ENCODE peak calls at places on chromosomes 12 and 14, in seven cellular contexts. E, W, A, M, C, Q and F are unnamed samples.

GRCh38 chr14:55160989-55161388 is 30.4 kb downstream of the DLGAP5 start:
- DNase-seq in E (no peak), Q (no peak), W (no peak), A (no peak), M (no peak), C (peak), F (no peak)

GRCh38 chr12:71719647-71720370 is 33.9 kb downstream of the TMEM19 start:
- DNase-seq in Q (no peak), A (no peak), C (peak), W (no peak), E (no peak), M (no peak), F (no peak)

GRCh38 chr12:89453579-89453978 is 71.0 kb downstream of the GALNT4 start:
- DNase-seq in Q (no peak), C (peak), A (no peak), E (no peak), M (no peak), W (no peak), F (no peak)

GRCh38 chr14:76782885-76783566 is 21.8 kb downstream of the VASH1 start:
- DNase-seq in A (no peak), W (no peak), E (no peak), C (no peak), M (no peak), Q (no peak), F (no peak)

GRCh38 chr14:54974773-54975414 is 52.0 kb downstream of the WDHD1 start:
- DNase-seq in W (no peak), M (no peak), E (no peak), Q (no peak), A (no peak), C (no peak), F (no peak)

GRCh38 chr14:34322940-34323418 is 139.1 kb downstream of the SPTSSA start:
- DNase-seq in C (peak), A (peak), M (peak), W (peak), E (peak), Q (peak), F (peak)

GRCh38 chr14:68924392-68925158 is 54.5 kb downstream of the ACTN1 start:
- DNase-seq in Q (no peak), A (no peak), C (no peak), E (no peak), M (no peak), W (no peak), F (no peak)

GRCh38 chr12:87231818-87232217 is 797.4 kb downstream of the C12orf50 start:
- DNase-seq in W (no peak), E (no peak), A (no peak), M (no peak), Q (no peak), C (peak), F (no peak)

GRCh38 chr12:132866251-132866828 is 21.1 kb downstream of the CHFR start:
- DNase-seq in W (no peak), M (no peak), C (peak), Q (no peak), E (no peak), A (no peak), F (no peak)

GRCh38 chr14:69685217-69685616 is 73.8 kb downstream of the SUSD6 start:
- DNase-seq in M (no peak), A (no peak), E (no peak), Q (no peak), C (peak), W (no peak), F (no peak)

GRCh38 chr12:39692258-39692853 is 72.8 kb upstream of the ABCD2 start:
- DNase-seq in C (peak), Q (no peak), M (no peak), E (no peak), W (no peak), A (no peak), F (no peak)

GRCh38 chr14:27181304-27181703 is 583.5 kb upstream of the NOVA1 start:
- DNase-seq in A (no peak), E (peak), W (no peak), Q (no peak), C (no peak), M (no peak), F (no peak)

GRCh38 chr14:102942069-102942468 is 19.6 kb downstream of the AMN start:
- DNase-seq in A (no peak), W (no peak), M (no peak), Q (no peak), C (no peak), E (no peak), F (no peak)

GRCh38 chr12:19158909-19159308 is 29.4 kb downstream of the PLEKHA5 start:
- DNase-seq in C (no peak), A (no peak), E (no peak), Q (no peak), W (no peak), M (no peak), F (no peak)

GRCh38 chr12:107243316-107243715 is 150.0 kb upstream of the CRY1 start:
- DNase-seq in W (no peak), Q (no peak), A (no peak), E (no peak), C (no peak), M (no peak), F (no peak)

GRCh38 chr12:21788089-21788983 is 13.8 kb upstream of the KCNJ8 start:
- DNase-seq in W (no peak), M (no peak), Q (no peak), E (no peak), A (no peak), C (no peak), F (no peak)

GRCh38 chr12:106345739-106346138 is 11.8 kb upstream of the POLR3B start:
- DNase-seq in A (peak), E (no peak), Q (peak), M (no peak), W (peak), C (peak), F (peak)

GRCh38 chr12:124515981-124516380 is 51.4 kb downstream of the NCOR2 start:
- DNase-seq in M (no peak), E (peak), A (no peak), C (no peak), W (no peak), Q (no peak), F (no peak)

GRCh38 chr14:73168691-73169090 is 32.4 kb downstream of the PSEN1 start:
- DNase-seq in A (no peak), Q (no peak), M (no peak), E (no peak), W (peak), C (no peak), F (no peak)

GRCh38 chr14:101017806-101018560 is 114.5 kb upstream of the RTL1 start:
- DNase-seq in Q (no peak), E (no peak), M (no peak), C (no peak), A (no peak), W (no peak), F (no peak)

GRCh38 chr14:89856871-89857345 is 97.6 kb downstream of the EFCAB11 start:
- DNase-seq in W (no peak), C (no peak), E (no peak), Q (no peak), M (no peak), A (no peak), F (no peak)

GRCh38 chr14:69358233-69358963 is 39.7 kb downstream of the ERH start:
- DNase-seq in A (no peak), E (no peak), C (no peak), M (no peak), W (no peak), Q (no peak), F (no peak)

GRCh38 chr14:99191663-99192621 is 80.1 kb downstream of the BCL11B start:
- DNase-seq in A (peak), M (no peak), C (peak), W (no peak), Q (no peak), E (peak), F (no peak)

GRCh38 chr14:72666610-72667009 is 227.3 kb downstream of the DPF3 start:
- DNase-seq in C (peak), A (no peak), E (no peak), M (no peak), Q (no peak), W (no peak), F (no peak)

GRCh38 chr12:16573652-16574077 is 32.3 kb downstream of the LMO3 start:
- DNase-seq in A (no peak), Q (peak), M (no peak), C (peak), W (no peak), E (peak), F (no peak)

GRCh38 chr12:53726342-53726741 is 910 bp downstream of the CALCOCO1 start:
- DNase-seq in E (no peak), W (no peak), A (no peak), C (no peak), M (no peak), Q (no peak), F (no peak)

GRCh38 chr14:21960636-21961035 is 287.0 kb upstream of the OR4E1 start:
- DNase-seq in M (no peak), Q (no peak), W (no peak), A (no peak), C (no peak), E (no peak), F (no peak)

GRCh38 chr12:15776532-15776931 is 12.7 kb downstream of the EPS8 start:
- DNase-seq in Q (no peak), E (no peak), M (no peak), A (no peak), W (no peak), C (no peak), F (no peak)

GRCh38 chr12:110927545-110927944 is 7.2 kb upstream of the MYL2 start:
- DNase-seq in C (no peak), E (no peak), W (no peak), Q (no peak), M (no peak), A (no peak), F (no peak)

GRCh38 chr14:71710001-71710400 is 222.2 kb upstream of the RGS6 start:
- DNase-seq in M (no peak), E (no peak), C (no peak), W (no peak), Q (no peak), A (no peak), F (no peak)

GRCh38 chr14:24465369-24465768 is 22.8 kb upstream of the SDR39U1 start:
- DNase-seq in E (no peak), Q (no peak), M (no peak), C (no peak), W (no peak), A (no peak), F (no peak)

GRCh38 chr14:71753126-71753830 is 179.0 kb upstream of the RGS6 start:
- DNase-seq in W (peak), Q (peak), M (peak), E (peak), A (peak), C (peak), F (peak)

GRCh38 chr14:35480119-35480769 is 53.7 kb upstream of the INSM2 start:
- DNase-seq in M (no peak), A (no peak), E (no peak), Q (no peak), W (no peak), C (peak), F (no peak)

GRCh38 chr14:64060648-64061096 is 207.9 kb downstream of the SYNE2 start:
- DNase-seq in C (peak), A (peak), M (no peak), E (no peak), Q (peak), W (no peak), F (no peak)

GRCh38 chr12:63103489-63104131 is 47.4 kb downstream of the AVPR1A start:
- DNase-seq in Q (no peak), M (no peak), W (no peak), C (peak), A (peak), E (no peak), F (no peak)

GRCh38 chr12:22334696-22335290 is at the start of gene ST8SIA1:
- DNase-seq in M (peak), C (peak), W (peak), Q (peak), E (peak), A (no peak), F (no peak)

GRCh38 chr12:89316705-89317139 is 35.6 kb downstream of the DUSP6 start:
- DNase-seq in Q (no peak), E (no peak), W (no peak), C (no peak), A (no peak), M (no peak), F (no peak)